ENCODE peak calls at places on chromosome 17, in four cellular contexts. X is NCI-H524, C is hypothalamus, N is occipital lobe. G is an unnamed sample.

GRCh38 chr17:2396568-2397246 is 4.2 kb downstream of the MNT start:
- DNase-seq in C (peak; percentile 16), N (peak; percentile 41), X (no peak), G (peak; percentile 68)

GRCh38 chr17:47315451-47316266 is 8.1 kb upstream of the EFCAB13 start:
- DNase-seq in X (peak; percentile 78), N (no peak), C (no peak), G (peak; percentile 48)

GRCh38 chr17:18041776-18042175 is 2.6 kb downstream of the GID4 start:
- DNase-seq in X (no peak), C (no peak), N (no peak), G (no peak)

GRCh38 chr17:71762526-71762925 is 358.3 kb upstream of the SOX9 start:
- DNase-seq in C (no peak), X (no peak), N (no peak), G (no peak)

GRCh38 chr17:46002973-46003316 is 3.9 kb downstream of the STH start:
- DNase-seq in N (no peak), C (no peak), X (no peak), G (no peak)

GRCh38 chr17:60600490-60601431 is 768 bp downstream of the PPM1D start:
- DNase-seq in N (peak; percentile 27), X (peak; percentile 87), C (peak; percentile 47), G (peak; percentile 25)

GRCh38 chr17:40806131-40806530 is 6.4 kb upstream of the KRT28 start:
- DNase-seq in C (no peak), X (no peak), N (no peak), G (no peak)

GRCh38 chr17:49521521-49522185 is 26.6 kb downstream of the NGFR start:
- DNase-seq in X (no peak), C (no peak), N (no peak), G (no peak)

GRCh38 chr17:44314869-44315661 is 6.7 kb downstream of the RUNDC3A start:
- DNase-seq in C (no peak), N (peak; percentile 28), X (peak; percentile 75), G (no peak)

GRCh38 chr17:75561927-75562603 is 25.5 kb upstream of the MYO15B start:
- DNase-seq in N (no peak), C (no peak), X (no peak), G (no peak)

GRCh38 chr17:50840311-50840851 is 5.0 kb downstream of the WFIKKN2 start:
- DNase-seq in X (no peak), N (no peak), C (no peak), G (no peak)

GRCh38 chr17:62187681-62188080 is 122.6 kb upstream of the MED13 start:
- DNase-seq in C (no peak), X (peak; percentile 95), N (no peak), G (no peak)

GRCh38 chr17:27318633-27319032 is 24.7 kb downstream of the WSB1 start:
- DNase-seq in N (no peak), C (no peak), X (no peak), G (no peak)

GRCh38 chr17:48526986-48527741 is 3.6 kb downstream of the HOXB1 start:
- DNase-seq in N (no peak), C (no peak), X (no peak), G (no peak)

GRCh38 chr17:79273660-79274059 is 199.0 kb downstream of the ENGASE start:
- DNase-seq in X (no peak), C (no peak), N (no peak), G (no peak)

GRCh38 chr17:78789663-78790181 is 7.6 kb upstream of the CYTH1 start:
- DNase-seq in C (no peak), N (no peak), X (no peak), G (no peak)

GRCh38 chr17:58565389-58566311 is 51.2 kb upstream of the MTMR4 start:
- DNase-seq in C (no peak), X (no peak), N (no peak), G (no peak)

GRCh38 chr17:68450801-68451200 is 6.5 kb downstream of the WIPI1 start:
- DNase-seq in N (no peak), C (no peak), X (no peak), G (no peak)

GRCh38 chr17:82257473-82257872 is 16.0 kb downstream of the CSNK1D start:
- DNase-seq in C (no peak), X (peak; percentile 9), N (peak; percentile 41), G (no peak)

GRCh38 chr17:72393553-72393952 is 272.7 kb downstream of the SOX9 start:
- DNase-seq in C (no peak), N (no peak), X (no peak), G (no peak)

GRCh38 chr17:7236808-7237207 is 2.4 kb downstream of the PHF23 start:
- DNase-seq in N (no peak), C (no peak), X (no peak), G (no peak)

GRCh38 chr17:40451420-40451819 is 8.2 kb downstream of the IGFBP4 start:
- DNase-seq in C (no peak), X (no peak), N (no peak), G (no peak)

GRCh38 chr17:73833779-73834613 is 189.8 kb upstream of the SDK2 start:
- DNase-seq in X (no peak), C (no peak), N (no peak), G (no peak)

GRCh38 chr17:2195729-2196128 is 107.9 kb downstream of the SMG6 start:
- DNase-seq in C (no peak), N (no peak), X (no peak), G (peak; percentile 73)

GRCh38 chr17:17831208-17832039 is 5.4 kb downstream of the SREBF1 start:
- DNase-seq in C (no peak), N (no peak), X (no peak), G (no peak)

GRCh38 chr17:82917656-82918345 is 78.0 kb upstream of the ZNF750 start:
- DNase-seq in X (no peak), N (no peak), C (no peak), G (no peak)

GRCh38 chr17:41360291-41360995 is 9.2 kb downstream of the KRT33B start:
- DNase-seq in X (no peak), N (no peak), C (no peak), G (no peak)

GRCh38 chr17:57943140-57943539 is 12.1 kb downstream of the CUEDC1 start:
- DNase-seq in C (no peak), X (no peak), N (no peak), G (no peak)

GRCh38 chr17:40065771-40066510 is 3.2 kb downstream of the THRA start:
- DNase-seq in N (no peak), C (no peak), X (no peak), G (no peak)

GRCh38 chr17:49759203-49759602 is 4.7 kb downstream of the FAM117A start:
- DNase-seq in N (no peak), X (no peak), C (no peak), G (no peak)

GRCh38 chr17:78925662-78926555 is 722 bp upstream of the TIMP2 start:
- DNase-seq in C (no peak), X (no peak), N (peak; percentile 24), G (no peak)

GRCh38 chr17:72053069-72053846 is 67.6 kb upstream of the SOX9 start:
- DNase-seq in X (peak; percentile 81), C (peak; percentile 2), N (no peak), G (no peak)

GRCh38 chr17:82397449-82398335 is 20.5 kb upstream of the HEXD start:
- DNase-seq in C (no peak), X (no peak), N (no peak), G (no peak)